ENCODE peak calls at places on chromosomes 5 and 9, in eight cellular contexts. One of them, this sample, is unnamed.

GRCh38 chr9:91217388-91217787 is 144.3 kb downstream of the AUH start:
- DNase-seq in left ventricle myocardium inferior: no peak
- DNase-seq in fibroblast of the aortic adventitia: no peak
- DNase-seq in NCI-H1436 treated with DMSO at 0.1 percent for 48 hours: no peak
- DNase-seq in lung microvascular endothelial cell: no peak
- DNase-seq in ovary: no peak
- DNase-seq in adrenal gland: no peak
- DNase-seq in iPS-NIHi11: no peak
- DNase-seq in this sample: no peak

GRCh38 chr9:135592331-135592590 is 30.7 kb downstream of the PAEP start:
- DNase-seq in left ventricle myocardium inferior: no peak
- DNase-seq in fibroblast of the aortic adventitia: no peak
- DNase-seq in NCI-H1436 treated with DMSO at 0.1 percent for 48 hours: no peak
- DNase-seq in lung microvascular endothelial cell: no peak
- DNase-seq in ovary: no peak
- DNase-seq in adrenal gland: no peak
- DNase-seq in iPS-NIHi11: no peak
- DNase-seq in this sample: no peak

GRCh38 chr5:55160493-55161209 is 680 bp downstream of the GPX8 start:
- DNase-seq in left ventricle myocardium inferior: peak
- DNase-seq in fibroblast of the aortic adventitia: peak
- DNase-seq in NCI-H1436 treated with DMSO at 0.1 percent for 48 hours: no peak
- DNase-seq in lung microvascular endothelial cell: peak
- DNase-seq in ovary: no peak
- DNase-seq in adrenal gland: peak
- DNase-seq in iPS-NIHi11: peak
- DNase-seq in this sample: no peak

GRCh38 chr5:92552206-92553160 is 1028.5 kb downstream of the NR2F1-AS1 start:
- DNase-seq in left ventricle myocardium inferior: no peak
- DNase-seq in fibroblast of the aortic adventitia: peak
- DNase-seq in NCI-H1436 treated with DMSO at 0.1 percent for 48 hours: peak
- DNase-seq in lung microvascular endothelial cell: peak
- DNase-seq in ovary: no peak
- DNase-seq in adrenal gland: no peak
- DNase-seq in iPS-NIHi11: no peak
- DNase-seq in this sample: peak

GRCh38 chr5:39224196-39224754 is 4.9 kb upstream of the FYB1 start:
- DNase-seq in left ventricle myocardium inferior: no peak
- DNase-seq in fibroblast of the aortic adventitia: peak
- DNase-seq in NCI-H1436 treated with DMSO at 0.1 percent for 48 hours: no peak
- DNase-seq in lung microvascular endothelial cell: no peak
- DNase-seq in ovary: no peak
- DNase-seq in adrenal gland: no peak
- DNase-seq in iPS-NIHi11: no peak
- DNase-seq in this sample: no peak

GRCh38 chr5:76715734-76716455 is at the start of gene F2R:
- DNase-seq in left ventricle myocardium inferior: peak
- DNase-seq in fibroblast of the aortic adventitia: peak
- DNase-seq in NCI-H1436 treated with DMSO at 0.1 percent for 48 hours: no peak
- DNase-seq in lung microvascular endothelial cell: peak
- DNase-seq in ovary: peak
- DNase-seq in adrenal gland: peak
- DNase-seq in iPS-NIHi11: peak
- DNase-seq in this sample: peak

GRCh38 chr9:73869261-73869660 is 627.9 kb upstream of the RORB start:
- DNase-seq in left ventricle myocardium inferior: no peak
- DNase-seq in fibroblast of the aortic adventitia: peak
- DNase-seq in NCI-H1436 treated with DMSO at 0.1 percent for 48 hours: peak
- DNase-seq in lung microvascular endothelial cell: peak
- DNase-seq in ovary: no peak
- DNase-seq in adrenal gland: no peak
- DNase-seq in iPS-NIHi11: peak
- DNase-seq in this sample: peak

GRCh38 chr5:102818345-102818744 is 63.2 kb downstream of the PAM start:
- DNase-seq in left ventricle myocardium inferior: no peak
- DNase-seq in fibroblast of the aortic adventitia: no peak
- DNase-seq in NCI-H1436 treated with DMSO at 0.1 percent for 48 hours: no peak
- DNase-seq in lung microvascular endothelial cell: no peak
- DNase-seq in ovary: no peak
- DNase-seq in adrenal gland: no peak
- DNase-seq in iPS-NIHi11: no peak
- DNase-seq in this sample: no peak

GRCh38 chr5:174409070-174409469 is 315.3 kb upstream of the MSX2 start:
- DNase-seq in left ventricle myocardium inferior: no peak
- DNase-seq in fibroblast of the aortic adventitia: no peak
- DNase-seq in NCI-H1436 treated with DMSO at 0.1 percent for 48 hours: no peak
- DNase-seq in lung microvascular endothelial cell: no peak
- DNase-seq in ovary: no peak
- DNase-seq in adrenal gland: no peak
- DNase-seq in iPS-NIHi11: peak
- DNase-seq in this sample: no peak

This sample was measured in HepG2.